ENCODE peak calls at places on chromosomes 3 and 15, in four cellular contexts. Y, T, V and M are unnamed samples.
A peak's percentile ranks its signal among the peaks of the same experiment; 100 is the strongest.

GRCh38 chr3:11956781-11957180 is 47.4 kb upstream of the SYN2 start:
- DNase-seq in Y (no peak), T (peak; percentile 20), V (peak; percentile 15), M (no peak)

GRCh38 chr3:112817782-112818181 is 28.9 kb downstream of the CD200R1L start:
- DNase-seq in Y (no peak), T (no peak), V (no peak), M (no peak)

GRCh38 chr3:129636082-129636481 is 29.6 kb upstream of the PLXND1 start:
- DNase-seq in Y (no peak), T (no peak), V (no peak), M (no peak)

GRCh38 chr3:48459331-48459730 is 12.8 kb downstream of the ATRIP start:
- DNase-seq in Y (no peak), T (no peak), V (no peak), M (no peak)

GRCh38 chr15:98347866-98348265 is 300.5 kb upstream of the IGF1R start:
- DNase-seq in Y (no peak), T (no peak), V (no peak), M (no peak)

GRCh38 chr3:196073188-196073838 is 8.6 kb downstream of the TFRC start:
- DNase-seq in Y (peak; percentile 45), T (peak; percentile 49), V (peak; percentile 78), M (peak; percentile 24)

GRCh38 chr15:99135194-99135593 is 30.3 kb downstream of the SYNM start:
- DNase-seq in Y (no peak), T (no peak), V (no peak), M (no peak)

GRCh38 chr15:45377630-45378148 is 655 bp downstream of the GATM start:
- DNase-seq in Y (peak; percentile 71), T (peak; percentile 53), V (peak; percentile 44), M (no peak)

GRCh38 chr3:78139166-78139565 is 1099.3 kb downstream of the ROBO2 start:
- DNase-seq in Y (no peak), T (no peak), V (no peak), M (no peak)

GRCh38 chr15:101442272-101442671 is 47.2 kb downstream of the PCSK6 start:
- DNase-seq in Y (no peak), T (no peak), V (no peak), M (no peak)

GRCh38 chr3:129663045-129663446 is 56.6 kb upstream of the PLXND1 start:
- DNase-seq in Y (no peak), T (no peak), V (no peak), M (no peak)

GRCh38 chr3:73419179-73419803 is 205.4 kb downstream of the PDZRN3 start:
- DNase-seq in Y (no peak), T (no peak), V (no peak), M (no peak)

GRCh38 chr15:41607033-41607432 is 48.0 kb downstream of the TYRO3 start:
- DNase-seq in Y (no peak), T (no peak), V (no peak), M (no peak)

GRCh38 chr15:45199136-45199810 is 11.5 kb upstream of the SHF start:
- DNase-seq in Y (no peak), T (no peak), V (peak; percentile 49), M (no peak)

GRCh38 chr15:80990955-80991354 is 1.3 kb upstream of the MESD start:
- DNase-seq in Y (no peak), T (no peak), V (no peak), M (no peak)
- H3K27ac ChIP-seq in Y (peak overlapping the region; percentile 88), T (peak overlapping the region; percentile 95), V (peak overlapping the region; percentile 97), M (peak overlapping the region; percentile 72)

GRCh38 chr3:127753898-127754410 is 68.4 kb downstream of the MGLL start:
- DNase-seq in Y (no peak), T (no peak), V (no peak), M (no peak)

GRCh38 chr3:127753338-127753737 is 69.0 kb downstream of the MGLL start:
- DNase-seq in Y (no peak), T (no peak), V (no peak), M (no peak)

GRCh38 chr3:127757979-127758378 is 64.3 kb downstream of the MGLL start:
- DNase-seq in Y (no peak), T (no peak), V (no peak), M (no peak)

GRCh38 chr3:127754411-127755304 is 67.7 kb downstream of the MGLL start:
- DNase-seq in Y (no peak), T (no peak), V (no peak), M (no peak)

GRCh38 chr3:127755305-127755681 is 67.0 kb downstream of the MGLL start:
- DNase-seq in Y (no peak), T (no peak), V (no peak), M (no peak)
- H3K27ac ChIP-seq in Y (no peak overlapping the region), T (no peak overlapping the region), V (no peak overlapping the region), M (peak overlapping the region; percentile 74)

DNA sequence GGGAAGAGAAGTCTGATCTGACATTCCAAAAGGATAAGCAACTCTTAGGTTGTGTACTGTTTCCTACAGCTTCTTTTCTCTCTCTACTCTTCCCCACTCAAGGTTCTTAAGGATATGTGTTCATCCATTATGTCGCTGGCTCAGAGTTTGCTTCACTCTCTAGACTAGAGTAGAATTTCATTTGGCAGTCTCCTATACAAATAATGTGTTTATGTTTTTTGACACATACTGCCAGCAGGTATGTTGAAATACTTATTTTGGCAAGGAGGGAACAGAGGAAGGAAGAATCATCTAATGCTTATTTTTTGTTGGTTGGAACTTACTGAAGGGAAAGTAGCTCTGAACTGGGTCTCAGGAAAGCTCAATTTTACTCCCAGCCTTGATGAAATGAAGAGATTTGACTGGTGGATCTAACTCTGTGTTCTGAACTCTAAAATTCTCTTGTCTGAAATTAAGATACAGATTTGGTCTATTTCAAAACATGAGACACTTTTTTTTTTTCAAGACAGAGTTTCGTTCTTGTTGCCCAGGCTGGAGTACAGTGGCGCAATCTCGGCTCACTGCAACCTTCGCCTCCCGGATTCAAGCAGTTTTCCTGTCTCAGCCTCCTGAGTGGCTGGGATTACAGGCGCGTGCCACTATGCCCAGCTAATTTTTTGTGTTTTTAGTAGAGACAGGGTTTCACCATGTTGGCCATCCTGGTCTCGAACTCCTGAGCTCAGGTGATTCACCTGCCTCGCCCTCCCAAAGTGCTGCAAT is 7.6 kb upstream of the EMC3 start:
- DNase-seq in Y (no peak), T (no peak), V (no peak), M (no peak)
- H3K27ac ChIP-seq in Y (no peak overlapping the region), T (no peak overlapping the region), V (no peak overlapping the region), M (no peak overlapping the region)

GRCh38 chr3:66412176-66412887 is 88.5 kb downstream of the LRIG1 start:
- DNase-seq in Y (no peak), T (no peak), V (no peak), M (no peak)
- H3K27ac ChIP-seq in Y (no peak overlapping the region), T (peak overlapping the region; percentile 72), V (no peak overlapping the region), M (peak overlapping the region; percentile 4)